ENCODE peak calls at places on chromosomes 7 and 10, in six cellular contexts. J, I, L, C, U and N are unnamed samples.

GRCh38 chr7:126574276-126574675 is 678.5 kb downstream of the GRM8 start:
- DNase-seq in J (no peak), I (no peak), L (no peak), C (no peak), U (no peak), N (no peak)

GRCh38 chr7:88072036-88072714 is 138.1 kb downstream of the ADAM22 start:
- DNase-seq in J (no peak), I (peak), L (no peak), C (no peak), U (no peak), N (no peak)

GRCh38 chr10:23448802-23449570 is 10.1 kb downstream of the OTUD1 start:
- DNase-seq in J (peak), I (no peak), L (no peak), C (no peak), U (no peak), N (peak)

GRCh38 chr10:69224862-69225657 is 4.9 kb downstream of the HKDC1 start:
- DNase-seq in J (no peak), I (no peak), L (no peak), C (no peak), U (no peak), N (no peak)

GRCh38 chr7:133936074-133936473 is 191.1 kb upstream of the LRGUK start:
- DNase-seq in J (no peak), I (no peak), L (no peak), C (no peak), U (no peak), N (no peak)

GRCh38 chr10:128046156-128046933 is 79.9 kb downstream of the MKI67 start:
- DNase-seq in J (no peak), I (no peak), L (no peak), C (no peak), U (peak), N (no peak)

GRCh38 chr10:103564799-103565365 is 71.4 kb downstream of the NEURL1 start:
- DNase-seq in J (no peak), I (peak), L (peak), C (no peak), U (no peak), N (no peak)

GRCh38 chr10:62048473-62048872 is 147.0 kb downstream of the ARID5B start:
- DNase-seq in J (no peak), I (no peak), L (no peak), C (no peak), U (no peak), N (no peak)

GRCh38 chr7:135795846-135796570 is 47.4 kb upstream of the FAM180A start:
- DNase-seq in J (no peak), I (no peak), L (no peak), C (no peak), U (no peak), N (no peak)

GRCh38 chr7:102152672-102153585 is 133.7 kb upstream of the SH2B2 start:
- DNase-seq in J (no peak), I (peak), L (peak), C (no peak), U (no peak), N (no peak)

GRCh38 chr7:5709347-5709950 is 72.0 kb downstream of the RNF216 start:
- DNase-seq in J (no peak), I (no peak), L (no peak), C (no peak), U (no peak), N (no peak)

GRCh38 chr10:77989081-77989724 is 40.1 kb downstream of the POLR3A start:
- DNase-seq in J (no peak), I (no peak), L (no peak), C (peak), U (peak), N (no peak)

GRCh38 chr10:7819126-7819470 is 793 bp downstream of the TAF3 start:
- DNase-seq in J (peak), I (peak), L (no peak), C (peak), U (no peak), N (no peak)

GRCh38 chr7:7719235-7719634 is 828 bp upstream of the RPA3 start:
- DNase-seq in J (peak), I (no peak), L (peak), C (no peak), U (no peak), N (no peak)

GRCh38 chr10:60434418-60435046 is 44.9 kb upstream of the ANK3 start:
- DNase-seq in J (peak), I (peak), L (peak), C (no peak), U (no peak), N (no peak)

GRCh38 chr7:4694653-4695335 is 12.7 kb downstream of the FOXK1 start:
- DNase-seq in J (no peak), I (no peak), L (no peak), C (no peak), U (no peak), N (no peak)

GRCh38 chr10:119724630-119725549 is 960 bp upstream of the INPP5F start:
- DNase-seq in J (peak), I (peak), L (no peak), C (no peak), U (no peak), N (no peak)

GRCh38 chr10:104130041-104130440 is 8.1 kb downstream of the SFR1 start:
- DNase-seq in J (no peak), I (no peak), L (no peak), C (no peak), U (no peak), N (no peak)

GRCh38 chr7:55971045-55971444 is 6.7 kb downstream of the NIPSNAP2 start:
- DNase-seq in J (no peak), I (no peak), L (no peak), C (no peak), U (no peak), N (no peak)

GRCh38 chr7:11188529-11189310 is 215.0 kb downstream of the PHF14 start:
- DNase-seq in J (no peak), I (peak), L (no peak), C (no peak), U (no peak), N (no peak)

GRCh38 chr7:72751978-72752377 is 76.0 kb downstream of the TYW1B start:
- DNase-seq in J (no peak), I (peak), L (no peak), C (no peak), U (no peak), N (no peak)

GRCh38 chr7:148856035-148856881 is 27.8 kb downstream of the EZH2 start:
- DNase-seq in J (peak), I (peak), L (peak), C (peak), U (no peak), N (no peak)

GRCh38 chr10:111360260-111360925 is 283.6 kb downstream of the ADRA2A start:
- DNase-seq in J (peak), I (peak), L (peak), C (peak), U (peak), N (no peak)

GRCh38 chr7:12297283-12297682 is 86.2 kb downstream of the TMEM106B start:
- DNase-seq in J (no peak), I (no peak), L (no peak), C (no peak), U (no peak), N (no peak)

GRCh38 chr7:100825215-100825671 is 2.1 kb downstream of the EPHB4 start:
- DNase-seq in J (no peak), I (peak), L (no peak), C (no peak), U (peak), N (no peak)

GRCh38 chr10:102121739-102122372 is 1.7 kb upstream of the LDB1 start:
- DNase-seq in J (no peak), I (peak), L (no peak), C (no peak), U (no peak), N (no peak)

GRCh38 chr7:14351167-14351566 is 361.7 kb upstream of the ETV1 start:
- DNase-seq in J (no peak), I (no peak), L (no peak), C (no peak), U (no peak), N (no peak)

GRCh38 chr7:17772581-17773288 is 167.6 kb downstream of the SNX13 start:
- DNase-seq in J (no peak), I (no peak), L (no peak), C (no peak), U (no peak), N (no peak)

GRCh38 chr7:8131694-8132605 is 130.0 kb downstream of the ICA1 start:
- DNase-seq in J (no peak), I (no peak), L (no peak), C (no peak), U (no peak), N (no peak)

GRCh38 chr10:91054325-91054724 is 133.4 kb upstream of the ANKRD1 start:
- DNase-seq in J (no peak), I (no peak), L (no peak), C (no peak), U (no peak), N (no peak)

GRCh38 chr10:63470928-63471327 is 5.2 kb upstream of the JMJD1C start:
- DNase-seq in J (no peak), I (no peak), L (no peak), C (no peak), U (no peak), N (no peak)

GRCh38 chr7:116399808-116400207 is 99.7 kb upstream of the CAV2 start:
- DNase-seq in J (no peak), I (no peak), L (no peak), C (no peak), U (no peak), N (no peak)

DNA sequence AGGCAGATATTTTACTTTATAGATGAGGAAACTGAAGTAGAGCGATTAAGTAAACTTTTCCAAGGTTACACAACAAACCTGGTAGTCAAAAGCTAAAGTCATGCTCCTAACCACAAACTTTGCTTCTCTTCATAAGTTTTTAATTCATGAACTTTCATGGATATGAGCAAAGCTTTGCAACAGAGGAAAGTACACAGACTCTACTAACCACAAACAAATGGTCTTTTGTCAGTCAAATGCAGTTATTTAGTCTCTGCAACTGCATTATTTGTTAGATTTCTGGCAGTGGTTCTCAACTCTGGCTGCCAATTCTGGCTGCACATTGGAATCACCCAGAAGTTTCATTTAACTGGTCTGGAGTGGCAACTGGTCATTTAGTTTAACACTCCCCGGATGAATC is 140.6 kb upstream of the TMEM168 start:
- DNase-seq in J (peak), I (no peak), L (no peak), C (no peak), U (no peak), N (no peak)
- TF ChIP-seq POLR2AphosphoS5 in J (no peak), I (no peak), L (no peak), C (no peak), U (no peak), N (no peak)

GRCh38 chr10:543131-543530 is 146.3 kb downstream of the DIP2C start:
- DNase-seq in J (no peak), I (no peak), L (no peak), C (no peak), U (no peak), N (no peak)

GRCh38 chr10:538895-539294 is 150.6 kb downstream of the DIP2C start:
- DNase-seq in J (no peak), I (no peak), L (no peak), C (no peak), U (no peak), N (no peak)

GRCh38 chr10:541041-541440 is 148.4 kb downstream of the DIP2C start:
- DNase-seq in J (no peak), I (no peak), L (no peak), C (peak), U (peak), N (no peak)

GRCh38 chr10:543862-544822 is 145.3 kb downstream of the DIP2C start:
- DNase-seq in J (no peak), I (no peak), L (no peak), C (no peak), U (no peak), N (no peak)

DNA sequence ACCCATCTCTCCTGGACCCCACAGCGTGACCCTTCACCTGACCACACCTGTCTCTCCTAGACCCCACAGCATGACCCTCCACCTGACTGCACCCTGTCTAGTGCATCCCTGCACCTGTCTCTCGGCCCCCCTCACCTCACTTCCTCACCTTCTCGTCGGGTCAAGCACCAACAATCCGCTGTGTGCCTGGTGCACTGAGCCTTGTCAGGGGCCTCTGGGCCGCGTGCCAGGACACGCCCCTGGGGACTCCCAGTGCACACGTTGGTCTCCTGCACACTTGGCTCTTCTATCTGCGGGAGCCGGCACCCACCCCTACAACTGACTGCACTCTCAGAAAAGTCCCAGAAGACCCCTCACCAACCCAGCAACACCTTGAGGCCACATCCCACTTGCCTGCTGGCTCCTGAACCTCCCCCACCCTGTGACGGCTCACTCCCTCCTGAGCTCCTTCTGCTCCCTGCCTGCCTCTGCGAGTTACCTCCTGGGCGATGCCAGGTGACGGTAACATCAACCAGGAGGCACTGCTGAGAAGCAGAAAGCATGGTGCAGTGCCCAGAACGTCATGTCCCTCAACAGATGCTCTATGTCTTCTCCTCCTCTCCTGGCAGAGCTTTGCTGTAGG is 147.6 kb downstream of the DIP2C start:
- DNase-seq in J (no peak), I (no peak), L (no peak), C (peak), U (peak), N (no peak)
- H3K4me3 ChIP-seq in J (no peak), I (no peak), L (no peak), C (no peak), U (no peak), N (no peak)

GRCh38 chr7:44434201-44434600 is 56.3 kb downstream of the NUDCD3 start:
- DNase-seq in J (no peak), I (no peak), L (no peak), C (no peak), U (no peak), N (no peak)

GRCh38 chr7:44440577-44441078 is 49.8 kb downstream of the NUDCD3 start:
- DNase-seq in J (no peak), I (no peak), L (no peak), C (no peak), U (no peak), N (no peak)

GRCh38 chr7:44441079-44441478 is 49.4 kb downstream of the NUDCD3 start:
- DNase-seq in J (no peak), I (no peak), L (no peak), C (no peak), U (no peak), N (no peak)

GRCh38 chr7:44438851-44439250 is 51.6 kb downstream of the NUDCD3 start:
- DNase-seq in J (no peak), I (no peak), L (no peak), C (no peak), U (no peak), N (no peak)

GRCh38 chr7:44439933-44440332 is 50.5 kb downstream of the NUDCD3 start:
- DNase-seq in J (no peak), I (no peak), L (no peak), C (no peak), U (no peak), N (no peak)
- TF ChIP-seq POLR2AphosphoS5 in J (no peak), I (no peak), L (no peak), C (no peak), U (no peak), N (no peak)

DNA sequence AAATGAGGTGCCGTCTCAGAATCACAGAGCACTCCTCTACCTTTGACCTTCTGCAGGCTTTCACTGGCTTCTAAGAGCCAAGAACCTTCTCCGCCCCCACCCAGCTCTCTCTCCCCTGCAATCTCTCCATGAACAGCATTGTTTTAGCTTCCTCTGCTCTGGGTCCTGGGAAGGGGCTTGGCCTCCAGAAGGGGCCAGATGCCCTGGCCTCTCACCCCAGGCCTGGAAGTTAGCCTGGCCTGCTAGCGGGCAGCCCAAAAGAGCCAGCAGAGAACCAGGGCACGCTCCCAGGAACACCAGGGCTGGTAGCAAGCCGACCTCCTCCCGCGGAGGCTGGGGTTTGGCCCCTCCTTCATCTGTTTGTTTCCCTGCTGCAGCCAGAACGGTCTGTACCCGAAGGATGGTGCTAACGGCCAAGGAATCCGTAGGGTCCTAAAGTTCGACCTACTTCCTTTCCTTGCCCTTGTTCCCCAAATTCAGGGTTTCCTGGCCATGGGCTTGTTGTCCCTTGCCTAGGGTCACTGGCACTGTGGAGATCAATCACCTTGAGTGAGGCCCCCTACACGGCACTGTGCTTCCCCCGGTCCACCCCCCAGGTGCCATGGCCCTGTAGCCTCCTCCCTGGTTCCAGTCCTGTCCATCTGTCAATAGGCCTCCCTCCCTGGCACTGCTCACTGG is 18.7 kb upstream of the DDIT4 start:
- DNase-seq in J (peak), I (peak), L (no peak), C (peak), U (peak), N (no peak)
- H3K4me3 ChIP-seq in J (peak), I (peak), L (peak), C (no peak), U (no peak), N (no peak)

DNA sequence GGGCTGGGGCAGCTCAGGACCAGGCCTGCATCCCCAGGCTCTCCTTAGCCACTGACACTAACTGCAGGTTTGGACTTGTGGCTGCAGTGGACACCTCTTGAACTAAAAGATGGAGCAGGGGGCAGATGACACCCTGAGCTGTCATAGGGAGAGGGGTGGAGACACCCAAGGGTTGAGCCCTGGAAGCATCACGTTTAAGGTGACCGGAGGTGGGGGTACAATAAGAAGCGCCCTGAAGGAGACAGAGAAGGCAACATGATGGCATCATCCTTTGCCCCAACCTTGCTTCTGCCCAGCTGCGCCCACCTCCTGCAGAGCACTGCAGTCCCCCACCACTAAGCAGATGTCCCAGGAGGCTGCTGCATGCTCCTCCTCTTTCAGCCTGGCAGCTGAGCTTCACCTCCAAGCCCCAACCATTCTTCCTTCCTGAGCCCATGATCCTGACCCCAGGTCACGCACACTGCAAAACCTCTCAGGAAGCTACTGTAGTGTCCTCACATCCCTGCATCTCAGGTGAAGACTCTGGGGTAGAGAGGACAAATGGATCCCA is 25.5 kb downstream of the OGDHL start:
- DNase-seq in J (no peak), I (no peak), L (no peak), C (no peak), U (no peak), N (no peak)
- TF ChIP-seq POLR2AphosphoS5 in J (no peak), I (no peak), L (no peak), C (no peak), U (no peak), N (no peak)

DNA sequence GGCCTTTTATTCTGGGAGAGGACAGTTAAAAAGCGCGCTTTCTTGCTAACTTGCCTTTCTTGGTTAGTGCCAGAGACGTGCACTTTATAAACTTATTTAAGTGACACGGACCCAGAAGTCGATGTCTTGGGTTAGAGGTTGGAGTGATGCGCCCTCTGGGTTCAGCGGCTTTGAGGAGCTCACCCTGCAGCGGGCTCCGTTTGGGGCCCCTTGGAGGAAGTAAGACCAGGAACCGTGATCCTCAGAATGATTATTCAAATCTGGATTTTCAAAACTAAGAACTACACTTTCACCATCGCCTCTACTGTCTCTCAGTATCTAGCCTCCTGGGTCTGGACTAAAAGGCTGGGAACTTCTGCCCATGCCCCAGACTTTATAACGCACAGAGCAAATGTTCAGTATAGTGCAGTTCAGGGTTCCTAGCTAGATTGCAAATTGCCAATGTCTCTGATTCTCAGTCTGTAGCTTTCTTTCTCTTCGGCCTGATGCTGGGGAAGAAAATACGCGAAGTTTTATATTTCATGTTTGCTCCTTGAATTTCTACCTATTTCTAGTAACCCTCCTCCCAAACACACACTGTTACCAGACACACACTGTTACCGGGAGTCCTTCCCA is 18.6 kb upstream of the SMO start:
- DNase-seq in J (peak), I (peak), L (no peak), C (no peak), U (peak), N (no peak)
- H3K4me3 ChIP-seq in J (peak), I (peak), L (no peak), C (peak), U (peak), N (no peak)

GRCh38 chr7:141094336-141095070 is 20.6 kb downstream of the TMEM178B start:
- DNase-seq in J (no peak), I (peak), L (no peak), C (no peak), U (no peak), N (no peak)

GRCh38 chr7:141102436-141102835 is 28.6 kb downstream of the TMEM178B start:
- DNase-seq in J (no peak), I (no peak), L (no peak), C (no peak), U (no peak), N (no peak)

GRCh38 chr7:141097430-141097829 is 23.6 kb downstream of the TMEM178B start:
- DNase-seq in J (no peak), I (peak), L (no peak), C (no peak), U (no peak), N (no peak)
- TF ChIP-seq POLR2AphosphoS5 in J (no peak), I (no peak), L (no peak), C (no peak), U (no peak), N (no peak)